ENCODE peak calls at places on chromosome 1, in four cellular contexts. One of them, this sample, is unnamed. For H4K20me1, the result is how much of the 10 kb centered on the place peaks cover.

GRCh38 chr1:1272341-1273151 is 1.1 kb downstream of the UBE2J2 start:
- DNase-seq in endothelial cell of umbilical vein: peak
- DNase-seq in fibroblast of lung: peak
- DNase-seq in mammary epithelial cell: peak
- DNase-seq in this sample: no peak

GRCh38 chr1:26697978-26698849 is 2.4 kb downstream of the ARID1A start:
- DNase-seq in endothelial cell of umbilical vein: peak
- DNase-seq in fibroblast of lung: peak
- DNase-seq in mammary epithelial cell: peak
- DNase-seq in this sample: peak

GRCh38 chr1:53685272-53686051 is 53.5 kb downstream of the GLIS1 start:
- DNase-seq in endothelial cell of umbilical vein: peak
- DNase-seq in fibroblast of lung: peak
- DNase-seq in mammary epithelial cell: no peak
- DNase-seq in this sample: no peak

GRCh38 chr1:246641394-246641793 is 75.1 kb downstream of the CNST start:
- DNase-seq in endothelial cell of umbilical vein: no peak
- DNase-seq in fibroblast of lung: no peak
- DNase-seq in mammary epithelial cell: no peak
- DNase-seq in this sample: no peak

GRCh38 chr1:18426580-18426979 is 54.1 kb upstream of the KLHDC7A start:
- DNase-seq in endothelial cell of umbilical vein: no peak
- DNase-seq in fibroblast of lung: no peak
- DNase-seq in mammary epithelial cell: no peak
- DNase-seq in this sample: no peak

GRCh38 chr1:177444997-177445746 is 274.4 kb downstream of the BRINP2 start:
- DNase-seq in endothelial cell of umbilical vein: no peak
- DNase-seq in fibroblast of lung: no peak
- DNase-seq in mammary epithelial cell: no peak
- DNase-seq in this sample: no peak

GRCh38 chr1:193771596-193771995 is 585.2 kb upstream of the B3GALT2 start:
- DNase-seq in endothelial cell of umbilical vein: no peak
- DNase-seq in fibroblast of lung: no peak
- DNase-seq in mammary epithelial cell: no peak
- DNase-seq in this sample: no peak

GRCh38 chr1:79441243-79441642 is 434.7 kb upstream of the ADGRL4 start:
- DNase-seq in endothelial cell of umbilical vein: no peak
- DNase-seq in fibroblast of lung: no peak
- DNase-seq in mammary epithelial cell: no peak
- DNase-seq in this sample: no peak

GRCh38 chr1:158719664-158720063 is 856 bp downstream of the OR6K3 start:
- DNase-seq in endothelial cell of umbilical vein: no peak
- DNase-seq in fibroblast of lung: no peak
- DNase-seq in mammary epithelial cell: no peak
- DNase-seq in this sample: no peak

GRCh38 chr1:3776231-3777030 is 3.9 kb downstream of the SMIM1 start:
- DNase-seq in endothelial cell of umbilical vein: no peak
- DNase-seq in fibroblast of lung: no peak
- DNase-seq in mammary epithelial cell: no peak
- DNase-seq in this sample: no peak

GRCh38 chr1:203598736-203599135 is 27.9 kb upstream of the ATP2B4 start:
- DNase-seq in endothelial cell of umbilical vein: no peak
- DNase-seq in fibroblast of lung: no peak
- DNase-seq in mammary epithelial cell: no peak
- DNase-seq in this sample: no peak

GRCh38 chr1:100187912-100188311 is 9.9 kb upstream of the LRRC39 start:
- DNase-seq in endothelial cell of umbilical vein: no peak
- DNase-seq in fibroblast of lung: peak
- DNase-seq in mammary epithelial cell: no peak
- DNase-seq in this sample: no peak

GRCh38 chr1:47507921-47508894 is 70.4 kb downstream of the FOXD2 start:
- DNase-seq in endothelial cell of umbilical vein: no peak
- DNase-seq in fibroblast of lung: no peak
- DNase-seq in mammary epithelial cell: no peak
- DNase-seq in this sample: no peak

GRCh38 chr1:67704351-67704750 is 19.4 kb downstream of the GADD45A start:
- DNase-seq in endothelial cell of umbilical vein: no peak
- DNase-seq in fibroblast of lung: no peak
- DNase-seq in mammary epithelial cell: no peak
- DNase-seq in this sample: no peak

GRCh38 chr1:205827623-205828022 is 14.6 kb upstream of the SLC41A1 start:
- DNase-seq in endothelial cell of umbilical vein: no peak
- DNase-seq in fibroblast of lung: no peak
- DNase-seq in mammary epithelial cell: no peak
- DNase-seq in this sample: no peak

GRCh38 chr1:77682442-77683141 is at the start of gene ZZZ3:
- DNase-seq in endothelial cell of umbilical vein: peak
- DNase-seq in fibroblast of lung: peak
- DNase-seq in mammary epithelial cell: peak
- DNase-seq in this sample: peak

GRCh38 chr1:8343464-8344001 is 25.6 kb downstream of the SLC45A1 start:
- DNase-seq in endothelial cell of umbilical vein: peak
- DNase-seq in fibroblast of lung: peak
- DNase-seq in mammary epithelial cell: peak
- DNase-seq in this sample: no peak

GRCh38 chr1:203744008-203744972 is 20.7 kb upstream of the LAX1 start:
- DNase-seq in endothelial cell of umbilical vein: no peak
- DNase-seq in fibroblast of lung: peak
- DNase-seq in mammary epithelial cell: peak
- DNase-seq in this sample: peak

GRCh38 chr1:39326836-39327235 is 122.3 kb downstream of the MACF1 start:
- DNase-seq in endothelial cell of umbilical vein: no peak
- DNase-seq in fibroblast of lung: peak
- DNase-seq in mammary epithelial cell: no peak
- DNase-seq in this sample: no peak

GRCh38 chr1:23394664-23395063 is 25.0 kb upstream of the ZNF436 start:
- DNase-seq in endothelial cell of umbilical vein: no peak
- DNase-seq in fibroblast of lung: peak
- DNase-seq in mammary epithelial cell: no peak
- DNase-seq in this sample: no peak

GRCh38 chr1:151616505-151616849 is 4.6 kb downstream of the SNX27 start:
- DNase-seq in endothelial cell of umbilical vein: no peak
- DNase-seq in fibroblast of lung: peak
- DNase-seq in mammary epithelial cell: peak
- DNase-seq in this sample: no peak

GRCh38 chr1:40789675-40790430 is 6.3 kb downstream of the KCNQ4 start:
- DNase-seq in endothelial cell of umbilical vein: no peak
- DNase-seq in fibroblast of lung: peak
- DNase-seq in mammary epithelial cell: no peak
- DNase-seq in this sample: no peak

GRCh38 chr1:50972766-50973165 is 2.7 kb downstream of the CDKN2C start:
- DNase-seq in endothelial cell of umbilical vein: no peak
- DNase-seq in fibroblast of lung: no peak
- DNase-seq in mammary epithelial cell: peak
- DNase-seq in this sample: no peak

GRCh38 chr1:50970508-50970885 is 452 bp downstream of the CDKN2C start:
- DNase-seq in endothelial cell of umbilical vein: no peak
- DNase-seq in fibroblast of lung: no peak
- DNase-seq in mammary epithelial cell: no peak
- DNase-seq in this sample: no peak

GRCh38 chr1:50971748-50972305 is 1.8 kb downstream of the CDKN2C start:
- DNase-seq in endothelial cell of umbilical vein: peak
- DNase-seq in fibroblast of lung: no peak
- DNase-seq in mammary epithelial cell: peak
- DNase-seq in this sample: no peak

GRCh38 chr1:50969611-50970507 is at the start of gene CDKN2C:
- DNase-seq in endothelial cell of umbilical vein: peak
- DNase-seq in fibroblast of lung: peak
- DNase-seq in mammary epithelial cell: peak
- DNase-seq in this sample: peak

DNA sequence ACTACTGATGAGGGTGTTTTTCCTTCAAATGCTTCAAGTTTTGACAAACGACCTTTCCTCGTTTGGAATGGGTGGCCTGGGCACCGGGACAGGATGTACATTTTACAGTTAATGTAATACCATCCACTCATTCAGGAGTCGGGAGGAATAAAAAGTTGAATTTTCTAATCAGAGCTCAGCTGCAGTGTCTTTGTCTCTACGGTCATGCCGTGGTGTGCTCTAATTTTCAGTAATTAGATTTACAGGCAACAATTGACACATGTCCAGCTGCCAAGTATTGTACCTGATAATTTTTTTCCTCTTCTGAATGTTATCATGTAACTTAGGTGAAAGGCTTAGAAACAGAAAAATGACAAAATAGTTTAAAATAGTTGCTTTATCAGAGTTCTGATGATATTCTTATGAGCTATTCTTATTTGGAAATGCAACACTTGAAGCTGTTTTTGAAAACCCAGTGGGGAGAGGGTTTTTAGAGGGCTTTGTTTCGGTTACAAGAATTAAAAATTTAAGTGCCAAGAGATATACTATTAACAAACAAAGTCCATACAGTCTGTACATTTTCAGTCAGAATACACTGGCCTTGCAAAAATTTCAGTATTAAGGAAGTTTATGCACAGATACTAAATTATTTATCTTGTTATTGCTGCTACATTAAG is 1.0 kb downstream of the CDKN2C start:
- DNase-seq in endothelial cell of umbilical vein: peak
- DNase-seq in fibroblast of lung: no peak
- DNase-seq in mammary epithelial cell: peak
- DNase-seq in this sample: no peak
- H2AFZ ChIP-seq in endothelial cell of umbilical vein: peak
- H2AFZ ChIP-seq in fibroblast of lung: no peak
- H2AFZ ChIP-seq in mammary epithelial cell: peak
- H2AFZ ChIP-seq in this sample: peak

GRCh38 chr1:32791881-32792280 is 25.3 kb downstream of the YARS1 start:
- DNase-seq in endothelial cell of umbilical vein: no peak
- DNase-seq in fibroblast of lung: peak
- DNase-seq in mammary epithelial cell: peak
- DNase-seq in this sample: no peak
- H4K20me1 ChIP-seq in endothelial cell of umbilical vein: under half
- H4K20me1 ChIP-seq in fibroblast of lung: under half
- H4K20me1 ChIP-seq in mammary epithelial cell: under half
- H4K20me1 ChIP-seq in this sample: under half

GRCh38 chr1:242023805-242024204 is 24.9 kb upstream of the MAP1LC3C start:
- DNase-seq in endothelial cell of umbilical vein: no peak
- DNase-seq in fibroblast of lung: no peak
- DNase-seq in mammary epithelial cell: no peak
- DNase-seq in this sample: no peak

GRCh38 chr1:242030071-242030470 is 31.2 kb upstream of the MAP1LC3C start:
- DNase-seq in endothelial cell of umbilical vein: no peak
- DNase-seq in fibroblast of lung: no peak
- DNase-seq in mammary epithelial cell: peak
- DNase-seq in this sample: no peak

GRCh38 chr1:242025681-242026080 is 26.8 kb upstream of the MAP1LC3C start:
- DNase-seq in endothelial cell of umbilical vein: no peak
- DNase-seq in fibroblast of lung: no peak
- DNase-seq in mammary epithelial cell: no peak
- DNase-seq in this sample: no peak
- H2AFZ ChIP-seq in endothelial cell of umbilical vein: no peak
- H2AFZ ChIP-seq in fibroblast of lung: no peak
- H2AFZ ChIP-seq in mammary epithelial cell: no peak
- H2AFZ ChIP-seq in this sample: no peak

GRCh38 chr1:172894345-172895049 is 156.2 kb downstream of the TNFSF18 start:
- DNase-seq in endothelial cell of umbilical vein: no peak
- DNase-seq in fibroblast of lung: no peak
- DNase-seq in mammary epithelial cell: no peak
- DNase-seq in this sample: no peak

GRCh38 chr1:172897738-172898137 is 153.0 kb downstream of the TNFSF18 start:
- DNase-seq in endothelial cell of umbilical vein: peak
- DNase-seq in fibroblast of lung: peak
- DNase-seq in mammary epithelial cell: no peak
- DNase-seq in this sample: no peak

GRCh38 chr1:172895050-172895460 is 155.7 kb downstream of the TNFSF18 start:
- DNase-seq in endothelial cell of umbilical vein: peak
- DNase-seq in fibroblast of lung: peak
- DNase-seq in mammary epithelial cell: no peak
- DNase-seq in this sample: no peak

GRCh38 chr1:172893146-172893841 is 157.4 kb downstream of the TNFSF18 start:
- DNase-seq in endothelial cell of umbilical vein: peak
- DNase-seq in fibroblast of lung: peak
- DNase-seq in mammary epithelial cell: no peak
- DNase-seq in this sample: no peak

DNA sequence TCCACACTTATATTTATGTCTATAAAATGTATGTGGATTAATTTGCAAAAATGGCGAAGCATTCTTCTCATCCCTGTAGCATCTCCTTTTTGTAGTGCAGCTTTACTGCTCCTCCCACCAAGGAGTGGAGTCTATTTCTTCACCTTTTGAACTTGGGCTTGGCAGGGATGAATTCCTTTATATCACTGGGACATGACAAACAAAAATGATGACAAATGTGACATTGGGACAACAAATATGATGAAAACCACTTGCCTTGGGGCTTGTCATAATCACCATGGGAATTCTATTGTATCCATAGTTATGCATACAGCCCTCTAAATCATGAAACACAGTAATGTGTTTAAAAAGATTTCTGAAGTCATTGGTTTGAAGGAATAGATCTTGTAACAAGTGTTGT is 155.0 kb downstream of the TNFSF18 start:
- DNase-seq in endothelial cell of umbilical vein: no peak
- DNase-seq in fibroblast of lung: no peak
- DNase-seq in mammary epithelial cell: no peak
- DNase-seq in this sample: no peak
- H4K20me1 ChIP-seq in endothelial cell of umbilical vein: under half
- H4K20me1 ChIP-seq in fibroblast of lung: under half
- H4K20me1 ChIP-seq in mammary epithelial cell: under half
- H4K20me1 ChIP-seq in this sample: under half

GRCh38 chr1:14922942-14923341 is 230.6 kb upstream of the TMEM51 start:
- DNase-seq in endothelial cell of umbilical vein: no peak
- DNase-seq in fibroblast of lung: no peak
- DNase-seq in mammary epithelial cell: no peak
- DNase-seq in this sample: no peak

GRCh38 chr1:14924455-14925325 is 228.9 kb upstream of the TMEM51 start:
- DNase-seq in endothelial cell of umbilical vein: peak
- DNase-seq in fibroblast of lung: peak
- DNase-seq in mammary epithelial cell: peak
- DNase-seq in this sample: no peak

GRCh38 chr1:14923400-14924011 is 230.0 kb upstream of the TMEM51 start:
- DNase-seq in endothelial cell of umbilical vein: no peak
- DNase-seq in fibroblast of lung: no peak
- DNase-seq in mammary epithelial cell: no peak
- DNase-seq in this sample: no peak

GRCh38 chr1:14925336-14926136 is 228.0 kb upstream of the TMEM51 start:
- DNase-seq in endothelial cell of umbilical vein: no peak
- DNase-seq in fibroblast of lung: no peak
- DNase-seq in mammary epithelial cell: no peak
- DNase-seq in this sample: no peak

GRCh38 chr1:14924012-14924452 is 229.5 kb upstream of the TMEM51 start:
- DNase-seq in endothelial cell of umbilical vein: peak
- DNase-seq in fibroblast of lung: peak
- DNase-seq in mammary epithelial cell: peak
- DNase-seq in this sample: no peak
- H2AFZ ChIP-seq in endothelial cell of umbilical vein: no peak
- H2AFZ ChIP-seq in fibroblast of lung: no peak
- H2AFZ ChIP-seq in mammary epithelial cell: peak
- H2AFZ ChIP-seq in this sample: no peak

GRCh38 chr1:43651188-43651587 is 1.2 kb downstream of the KDM4A start:
- DNase-seq in endothelial cell of umbilical vein: peak
- DNase-seq in fibroblast of lung: no peak
- DNase-seq in mammary epithelial cell: peak
- DNase-seq in this sample: no peak
- H4K20me1 ChIP-seq in endothelial cell of umbilical vein: under half
- H4K20me1 ChIP-seq in fibroblast of lung: under half
- H4K20me1 ChIP-seq in mammary epithelial cell: under half
- H4K20me1 ChIP-seq in this sample: under half